ENCODE peak calls at places on chromosomes 1 and 21, in nine cellular contexts. One of them, this sample, is unnamed.

GRCh38 chr1:10530281-10530740 is 55.6 kb downstream of the PEX14 start:
- DNase-seq in neural progenitor cell: peak
- DNase-seq in brain microvascular endothelial cell: peak
- DNase-seq in psoas muscle: no peak
- DNase-seq in colonic mucosa: no peak
- DNase-seq in AG04450: no peak
- DNase-seq in cardiac muscle cell: peak
- DNase-seq in OCI-LY7: no peak
- DNase-seq in mammary epithelial cell: peak
- DNase-seq in this sample: peak

GRCh38 chr1:14215151-14215550 is 383.3 kb upstream of the KAZN start:
- DNase-seq in OCI-LY7: no peak
- DNase-seq in AG04450: no peak
- DNase-seq in psoas muscle: no peak
- DNase-seq in brain microvascular endothelial cell: no peak
- DNase-seq in colonic mucosa: no peak
- DNase-seq in neural progenitor cell: no peak
- DNase-seq in cardiac muscle cell: no peak
- DNase-seq in mammary epithelial cell: no peak
- DNase-seq in this sample: no peak

GRCh38 chr1:16148329-16149092 is 7.4 kb downstream of the EPHA2 start:
- DNase-seq in brain microvascular endothelial cell: no peak
- DNase-seq in OCI-LY7: no peak
- DNase-seq in AG04450: no peak
- DNase-seq in psoas muscle: no peak
- DNase-seq in mammary epithelial cell: no peak
- DNase-seq in colonic mucosa: no peak
- DNase-seq in cardiac muscle cell: no peak
- DNase-seq in neural progenitor cell: no peak
- DNase-seq in this sample: no peak

GRCh38 chr1:53646732-53647131 is 92.2 kb downstream of the GLIS1 start:
- DNase-seq in psoas muscle: no peak
- DNase-seq in neural progenitor cell: no peak
- DNase-seq in brain microvascular endothelial cell: no peak
- DNase-seq in cardiac muscle cell: no peak
- DNase-seq in colonic mucosa: no peak
- DNase-seq in mammary epithelial cell: no peak
- DNase-seq in AG04450: no peak
- DNase-seq in OCI-LY7: no peak
- DNase-seq in this sample: no peak

GRCh38 chr21:45132841-45133573 is 58.6 kb downstream of the ADARB1 start:
- DNase-seq in psoas muscle: peak
- DNase-seq in brain microvascular endothelial cell: no peak
- DNase-seq in neural progenitor cell: no peak
- DNase-seq in cardiac muscle cell: no peak
- DNase-seq in mammary epithelial cell: no peak
- DNase-seq in AG04450: no peak
- DNase-seq in colonic mucosa: no peak
- DNase-seq in OCI-LY7: no peak
- DNase-seq in this sample: no peak

GRCh38 chr1:160144921-160145320 is 6.5 kb upstream of the ATP1A4 start:
- DNase-seq in psoas muscle: no peak
- DNase-seq in brain microvascular endothelial cell: no peak
- DNase-seq in AG04450: no peak
- DNase-seq in mammary epithelial cell: no peak
- DNase-seq in colonic mucosa: no peak
- DNase-seq in neural progenitor cell: peak
- DNase-seq in OCI-LY7: no peak
- DNase-seq in cardiac muscle cell: no peak
- DNase-seq in this sample: no peak

GRCh38 chr1:231460614-231461013 is 38.5 kb upstream of the EGLN1 start:
- DNase-seq in colonic mucosa: no peak
- DNase-seq in mammary epithelial cell: peak
- DNase-seq in neural progenitor cell: no peak
- DNase-seq in brain microvascular endothelial cell: peak
- DNase-seq in AG04450: no peak
- DNase-seq in cardiac muscle cell: no peak
- DNase-seq in psoas muscle: no peak
- DNase-seq in OCI-LY7: no peak
- DNase-seq in this sample: no peak

GRCh38 chr1:230807029-230807428 is 59.8 kb downstream of the CAPN9 start:
- DNase-seq in AG04450: no peak
- DNase-seq in OCI-LY7: no peak
- DNase-seq in neural progenitor cell: no peak
- DNase-seq in colonic mucosa: no peak
- DNase-seq in brain microvascular endothelial cell: no peak
- DNase-seq in mammary epithelial cell: no peak
- DNase-seq in cardiac muscle cell: no peak
- DNase-seq in psoas muscle: peak
- DNase-seq in this sample: no peak

GRCh38 chr1:114540202-114540601 is 29.2 kb upstream of the TRIM33 start:
- DNase-seq in cardiac muscle cell: no peak
- DNase-seq in psoas muscle: no peak
- DNase-seq in neural progenitor cell: no peak
- DNase-seq in mammary epithelial cell: no peak
- DNase-seq in AG04450: no peak
- DNase-seq in brain microvascular endothelial cell: no peak
- DNase-seq in OCI-LY7: no peak
- DNase-seq in colonic mucosa: no peak
- DNase-seq in this sample: no peak

GRCh38 chr1:115838805-115839705 is 1.9 kb downstream of the NHLH2 start:
- DNase-seq in neural progenitor cell: peak
- DNase-seq in colonic mucosa: peak
- DNase-seq in mammary epithelial cell: peak
- DNase-seq in psoas muscle: peak
- DNase-seq in AG04450: no peak
- DNase-seq in brain microvascular endothelial cell: no peak
- DNase-seq in cardiac muscle cell: peak
- DNase-seq in OCI-LY7: no peak
- DNase-seq in this sample: peak

GRCh38 chr1:115838426-115838804 is 2.5 kb downstream of the NHLH2 start:
- DNase-seq in neural progenitor cell: peak
- DNase-seq in colonic mucosa: no peak
- DNase-seq in OCI-LY7: no peak
- DNase-seq in cardiac muscle cell: no peak
- DNase-seq in AG04450: no peak
- DNase-seq in psoas muscle: no peak
- DNase-seq in mammary epithelial cell: no peak
- DNase-seq in brain microvascular endothelial cell: no peak
- DNase-seq in this sample: no peak

GRCh38 chr1:115839706-115840095 is 1.2 kb downstream of the NHLH2 start:
- DNase-seq in cardiac muscle cell: no peak
- DNase-seq in brain microvascular endothelial cell: no peak
- DNase-seq in AG04450: no peak
- DNase-seq in mammary epithelial cell: no peak
- DNase-seq in psoas muscle: no peak
- DNase-seq in colonic mucosa: no peak
- DNase-seq in OCI-LY7: no peak
- DNase-seq in neural progenitor cell: no peak
- DNase-seq in this sample: no peak

GRCh38 chr1:115837762-115838421 is 3.0 kb downstream of the NHLH2 start:
- DNase-seq in OCI-LY7: no peak
- DNase-seq in cardiac muscle cell: no peak
- DNase-seq in mammary epithelial cell: no peak
- DNase-seq in colonic mucosa: no peak
- DNase-seq in AG04450: no peak
- DNase-seq in psoas muscle: no peak
- DNase-seq in brain microvascular endothelial cell: no peak
- DNase-seq in neural progenitor cell: peak
- DNase-seq in this sample: peak

GRCh38 chr1:115837386-115837761 is 3.6 kb downstream of the NHLH2 start:
- DNase-seq in colonic mucosa: no peak
- DNase-seq in OCI-LY7: no peak
- DNase-seq in neural progenitor cell: no peak
- DNase-seq in brain microvascular endothelial cell: no peak
- DNase-seq in AG04450: no peak
- DNase-seq in cardiac muscle cell: no peak
- DNase-seq in psoas muscle: no peak
- DNase-seq in mammary epithelial cell: no peak
- DNase-seq in this sample: no peak
- H3K27ac ChIP-seq in colonic mucosa: no peak
- H3K27ac ChIP-seq in OCI-LY7: no peak
- H3K27ac ChIP-seq in neural progenitor cell: no peak
- H3K27ac ChIP-seq in brain microvascular endothelial cell: no peak
- H3K27ac ChIP-seq in AG04450: no peak
- H3K27ac ChIP-seq in cardiac muscle cell: no peak
- H3K27ac ChIP-seq in psoas muscle: no peak
- H3K27ac ChIP-seq in mammary epithelial cell: no peak
- H3K27ac ChIP-seq in this sample: no peak

DNA sequence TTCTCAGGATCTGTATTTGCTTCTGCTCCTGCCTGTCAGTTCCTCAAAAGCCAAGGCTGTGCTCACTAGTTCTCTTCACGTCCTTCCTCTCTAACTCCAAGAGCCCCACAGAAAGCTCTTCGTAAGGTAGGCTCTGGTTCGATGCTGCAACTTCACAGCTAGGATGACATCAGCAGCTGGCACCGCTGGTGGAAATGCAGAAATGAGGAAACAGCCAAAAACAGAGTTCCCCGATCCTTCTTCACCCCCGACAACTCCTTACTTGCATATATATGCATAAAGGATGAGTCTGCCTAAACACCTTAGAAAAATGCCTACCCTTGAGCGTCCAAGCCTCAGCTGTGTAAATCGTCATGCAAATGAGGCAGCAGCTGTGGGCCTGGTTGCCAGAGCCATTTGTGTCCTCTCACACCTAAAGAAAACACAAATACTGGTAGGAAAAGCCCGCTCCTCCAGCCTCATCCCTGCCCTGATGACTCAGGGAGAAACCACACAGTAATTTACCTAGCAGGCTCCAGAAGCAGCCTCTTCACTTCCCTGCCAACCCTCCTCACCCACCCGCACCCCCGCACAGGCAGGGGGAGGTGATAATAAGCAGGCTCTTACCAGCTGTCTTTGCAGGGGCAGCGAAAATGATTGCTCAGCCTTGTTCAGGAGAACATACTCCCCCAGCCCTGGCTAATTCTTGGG is 28.2 kb downstream of the BATF3 start:
- DNase-seq in neural progenitor cell: no peak
- DNase-seq in mammary epithelial cell: peak
- DNase-seq in psoas muscle: no peak
- DNase-seq in AG04450: no peak
- DNase-seq in brain microvascular endothelial cell: peak
- DNase-seq in colonic mucosa: no peak
- DNase-seq in OCI-LY7: peak
- DNase-seq in cardiac muscle cell: no peak
- DNase-seq in this sample: no peak
- H3K4me3 ChIP-seq in neural progenitor cell: no peak
- H3K4me3 ChIP-seq in mammary epithelial cell: no peak
- H3K4me3 ChIP-seq in psoas muscle: no peak
- H3K4me3 ChIP-seq in AG04450: no peak
- H3K4me3 ChIP-seq in brain microvascular endothelial cell: no peak
- H3K4me3 ChIP-seq in colonic mucosa: no peak
- H3K4me3 ChIP-seq in OCI-LY7: no peak
- H3K4me3 ChIP-seq in cardiac muscle cell: no peak
- H3K4me3 ChIP-seq in this sample: no peak

GRCh38 chr1:112626887-112627286 is 7.3 kb downstream of the CAPZA1 start:
- DNase-seq in colonic mucosa: no peak
- DNase-seq in OCI-LY7: no peak
- DNase-seq in brain microvascular endothelial cell: no peak
- DNase-seq in cardiac muscle cell: no peak
- DNase-seq in neural progenitor cell: no peak
- DNase-seq in psoas muscle: no peak
- DNase-seq in mammary epithelial cell: no peak
- DNase-seq in AG04450: no peak
- DNase-seq in this sample: no peak
- TF ChIP-seq CTCF in colonic mucosa: no peak
- TF ChIP-seq CTCF in OCI-LY7: no peak
- TF ChIP-seq CTCF in brain microvascular endothelial cell: no peak
- TF ChIP-seq CTCF in cardiac muscle cell: no peak
- TF ChIP-seq CTCF in neural progenitor cell: no peak
- TF ChIP-seq CTCF in psoas muscle: no peak
- TF ChIP-seq CTCF in mammary epithelial cell: no peak
- TF ChIP-seq CTCF in AG04450: no peak
- TF ChIP-seq CTCF in this sample: no peak

GRCh38 chr1:26290061-26290415 is 10.2 kb downstream of the SH3BGRL3 start:
- DNase-seq in OCI-LY7: no peak
- DNase-seq in cardiac muscle cell: no peak
- DNase-seq in AG04450: no peak
- DNase-seq in psoas muscle: no peak
- DNase-seq in brain microvascular endothelial cell: no peak
- DNase-seq in colonic mucosa: no peak
- DNase-seq in mammary epithelial cell: no peak
- DNase-seq in neural progenitor cell: peak
- DNase-seq in this sample: no peak

GRCh38 chr1:26290416-26291261 is 10.8 kb downstream of the SH3BGRL3 start:
- DNase-seq in colonic mucosa: no peak
- DNase-seq in AG04450: no peak
- DNase-seq in OCI-LY7: peak
- DNase-seq in mammary epithelial cell: no peak
- DNase-seq in cardiac muscle cell: no peak
- DNase-seq in psoas muscle: peak
- DNase-seq in brain microvascular endothelial cell: no peak
- DNase-seq in neural progenitor cell: no peak
- DNase-seq in this sample: no peak

GRCh38 chr1:26288311-26288941 is 8.5 kb downstream of the SH3BGRL3 start:
- DNase-seq in OCI-LY7: peak
- DNase-seq in AG04450: no peak
- DNase-seq in psoas muscle: peak
- DNase-seq in colonic mucosa: peak
- DNase-seq in mammary epithelial cell: no peak
- DNase-seq in brain microvascular endothelial cell: no peak
- DNase-seq in cardiac muscle cell: no peak
- DNase-seq in neural progenitor cell: no peak
- DNase-seq in this sample: no peak

GRCh38 chr1:26291433-26291832 is 11.5 kb downstream of the SH3BGRL3 start:
- DNase-seq in AG04450: no peak
- DNase-seq in neural progenitor cell: no peak
- DNase-seq in OCI-LY7: peak
- DNase-seq in psoas muscle: peak
- DNase-seq in cardiac muscle cell: no peak
- DNase-seq in mammary epithelial cell: no peak
- DNase-seq in brain microvascular endothelial cell: no peak
- DNase-seq in colonic mucosa: no peak
- DNase-seq in this sample: no peak

GRCh38 chr1:26289158-26290059 is 9.5 kb downstream of the SH3BGRL3 start:
- DNase-seq in OCI-LY7: peak
- DNase-seq in psoas muscle: peak
- DNase-seq in AG04450: no peak
- DNase-seq in cardiac muscle cell: no peak
- DNase-seq in neural progenitor cell: peak
- DNase-seq in mammary epithelial cell: no peak
- DNase-seq in brain microvascular endothelial cell: no peak
- DNase-seq in colonic mucosa: no peak
- DNase-seq in this sample: peak
- H3K27ac ChIP-seq in OCI-LY7: peak
- H3K27ac ChIP-seq in psoas muscle: peak
- H3K27ac ChIP-seq in AG04450: no peak
- H3K27ac ChIP-seq in cardiac muscle cell: no peak
- H3K27ac ChIP-seq in neural progenitor cell: peak
- H3K27ac ChIP-seq in mammary epithelial cell: no peak
- H3K27ac ChIP-seq in brain microvascular endothelial cell: no peak
- H3K27ac ChIP-seq in colonic mucosa: peak
- H3K27ac ChIP-seq in this sample: peak